ENCODE peak calls at places on chromosomes 5 and 9, in six cellular contexts. D is nephron progenitor cell, E is T follicular helper cell, Y is neuronal stem cell, N is dorsolateral prefrontal cortex, W is fibroblast of mammary gland. M is an unnamed sample.

GRCh38 chr5:134114886-134115805 is 665 bp downstream of the TCF7 start:
- DNase-seq in D (peak; percentile 60), E (peak; percentile 44), Y (no peak), N (no peak), W (no peak), M (peak; percentile 27)

GRCh38 chr5:42974546-42974945 is 65.6 kb downstream of the ANXA2R start:
- DNase-seq in D (no peak), E (no peak), Y (no peak), N (no peak), W (no peak), M (no peak)

GRCh38 chr9:27654629-27655285 is 81.5 kb upstream of the C9orf72 start:
- DNase-seq in D (no peak), E (no peak), Y (no peak), N (no peak), W (no peak), M (no peak)

GRCh38 chr5:150409638-150410523 is 2.8 kb downstream of the CD74 start:
- DNase-seq in D (peak; percentile 77), E (peak; percentile 24), Y (peak; percentile 82), N (peak; percentile 92), W (peak; percentile 87), M (peak; percentile 94)

GRCh38 chr5:10590226-10591047 is 26.6 kb downstream of the ANKRD33B start:
- DNase-seq in D (no peak), E (no peak), Y (no peak), N (no peak), W (peak; percentile 67), M (no peak)

GRCh38 chr5:72647806-72648205 is 140.6 kb upstream of the ZNF366 start:
- DNase-seq in D (no peak), E (no peak), Y (no peak), N (no peak), W (no peak), M (no peak)

GRCh38 chr9:108072740-108073139 is 583.2 kb upstream of the KLF4 start:
- DNase-seq in D (no peak), E (no peak), Y (no peak), N (no peak), W (no peak), M (no peak)

GRCh38 chr5:37814699-37815098 is 25.1 kb downstream of the GDNF start:
- DNase-seq in D (no peak), E (no peak), Y (no peak), N (no peak), W (no peak), M (no peak)

GRCh38 chr5:112417931-112418358 is 1.1 kb downstream of the EPB41L4A start:
- DNase-seq in D (peak; percentile 18), E (no peak), Y (peak; percentile 23), N (no peak), W (peak; percentile 18), M (peak; percentile 10)

GRCh38 chr5:151107084-151107483 is 26.2 kb upstream of the TNIP1 start:
- DNase-seq in D (no peak), E (no peak), Y (no peak), N (no peak), W (no peak), M (no peak)

GRCh38 chr5:132473019-132473531 is 17.5 kb downstream of the IRF1 start:
- DNase-seq in D (no peak), E (peak; percentile 71), Y (no peak), N (no peak), W (no peak), M (no peak)